ENCODE peak calls at places on chromosomes 12 and 14, in four cellular contexts. U is cardiac fibroblast, E is BJ, R is fibroblast of lung. K is an unnamed sample.

GRCh38 chr14:76901171-76902055 is 75.2 kb downstream of the LRRC74A start:
- DNase-seq in E (no peak), R (peak), U (no peak), K (peak)

GRCh38 chr12:14442221-14442881 is 76.9 kb downstream of the ATF7IP start:
- DNase-seq in R (no peak), E (no peak), U (peak), K (no peak)

GRCh38 chr14:55589171-55589570 is 9.2 kb downstream of the KTN1 start:
- DNase-seq in E (no peak), R (no peak), U (no peak), K (no peak)

GRCh38 chr12:46468159-46468558 is 95.6 kb upstream of the SLC38A2 start:
- DNase-seq in E (no peak), R (peak), U (peak), K (no peak)

GRCh38 chr12:51127050-51127729 is 43.8 kb upstream of the CSRNP2 start:
- DNase-seq in E (no peak), R (peak), U (peak), K (no peak)

GRCh38 chr12:123363385-123363742 is 1.3 kb downstream of the SBNO1 start:
- DNase-seq in E (no peak), R (no peak), U (no peak), K (no peak)

GRCh38 chr14:80587096-80587724 is 354.3 kb downstream of the CEP128 start:
- DNase-seq in R (peak), E (no peak), U (peak), K (no peak)

GRCh38 chr14:46063872-46064271 is 587.7 kb downstream of the RPL10L start:
- DNase-seq in U (no peak), E (no peak), R (no peak), K (no peak)

GRCh38 chr12:5710260-5710878 is 234.7 kb downstream of the ANO2 start:
- DNase-seq in U (no peak), E (no peak), R (no peak), K (no peak)

GRCh38 chr14:89165189-89165809 is 251.7 kb downstream of the FOXN3 start:
- DNase-seq in E (no peak), U (peak), R (no peak), K (no peak)

GRCh38 chr12:69495071-69495470 is 24.9 kb downstream of the FRS2 start:
- DNase-seq in R (no peak), U (no peak), E (no peak), K (no peak)

GRCh38 chr14:104724981-104725771 is 1.1 kb downstream of the ADSS1 start:
- DNase-seq in U (peak), E (no peak), R (no peak), K (no peak)

GRCh38 chr12:76037130-76038105 is 5.8 kb upstream of the PHLDA1 start:
- DNase-seq in U (peak), R (peak), E (no peak), K (peak)

GRCh38 chr14:54699735-54700134 is 132.8 kb downstream of the SAMD4A start:
- DNase-seq in E (no peak), U (no peak), R (no peak), K (no peak)

GRCh38 chr14:27845902-27846301 is 920.7 kb upstream of the FOXG1 start:
- DNase-seq in R (no peak), E (no peak), U (no peak), K (no peak)

GRCh38 chr12:96375173-96375572 is 25.1 kb downstream of the CDK17 start:
- DNase-seq in R (no peak), E (no peak), U (no peak), K (no peak)

GRCh38 chr14:95387826-95388445 is 68.2 kb upstream of the CLMN start:
- DNase-seq in R (no peak), U (no peak), E (no peak), K (no peak)

GRCh38 chr12:116236148-116236731 is 41.3 kb downstream of the MED13L start:
- DNase-seq in E (no peak), U (peak), R (peak), K (no peak)

GRCh38 chr14:55118761-55119160 is 10.3 kb upstream of the LGALS3 start:
- DNase-seq in E (no peak), U (no peak), R (no peak), K (no peak)

GRCh38 chr12:54193437-54193836 is 4.7 kb upstream of the SMUG1 start:
- DNase-seq in U (no peak), R (no peak), E (no peak), K (no peak)

GRCh38 chr14:64919618-64920017 is 5.4 kb downstream of the CHURC1 start:
- DNase-seq in E (no peak), R (no peak), U (peak), K (no peak)

GRCh38 chr12:73342733-73343132 is 1070.6 kb downstream of the TRHDE start:
- DNase-seq in E (no peak), R (no peak), U (no peak), K (no peak)

GRCh38 chr12:1907652-1908611 is 10.5 kb downstream of the CACNA2D4 start:
- DNase-seq in U (peak), R (no peak), E (no peak), K (no peak)

GRCh38 chr12:120132437-120132836 is 15.9 kb upstream of the RAB35 start:
- DNase-seq in E (no peak), U (no peak), R (no peak), K (no peak)
- H3K4me3 ChIP-seq in E (no peak), U (no peak), R (no peak), K (no peak)

DNA sequence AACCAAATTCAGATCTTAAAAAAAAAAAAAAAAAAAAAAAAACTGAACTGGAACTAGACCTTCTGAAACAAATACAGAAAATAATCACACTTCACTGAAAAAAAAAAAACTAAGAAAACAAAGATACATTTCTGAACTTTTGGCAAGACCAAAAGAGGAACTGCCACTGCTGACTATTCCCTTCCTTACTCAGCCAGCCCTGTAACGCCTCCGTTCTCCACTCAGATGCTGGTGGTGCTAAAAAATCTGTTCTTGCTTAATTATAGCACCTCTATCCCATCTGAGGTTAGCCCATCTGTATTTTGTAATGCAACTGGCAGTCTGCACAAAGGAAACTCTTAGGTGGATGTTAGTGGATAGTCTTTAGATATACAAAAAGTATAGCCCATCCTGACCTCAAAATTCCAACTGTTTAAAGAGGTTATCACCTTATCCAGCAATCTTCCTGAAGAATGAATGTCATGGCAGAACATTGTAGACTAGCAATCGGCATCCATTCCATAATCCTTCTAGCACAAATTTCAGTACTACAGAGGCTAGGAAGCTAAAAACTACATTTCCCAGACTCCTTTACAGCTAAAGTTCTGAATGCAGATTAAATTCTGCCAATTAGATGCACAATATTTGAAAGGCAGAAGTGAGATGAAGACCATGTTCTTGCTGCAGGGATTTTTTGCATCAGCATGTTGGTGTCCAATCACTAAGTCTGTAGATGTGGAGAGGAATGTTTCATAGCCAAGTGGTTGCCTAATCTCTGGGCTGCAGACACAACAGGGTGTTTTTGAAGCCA is 5.8 kb downstream of the MAP3K9 start:
- DNase-seq in U (no peak), E (no peak), R (no peak), K (no peak)
- TF ChIP-seq CTCF in U (no peak), E (no peak), R (no peak), K (no peak)

DNA sequence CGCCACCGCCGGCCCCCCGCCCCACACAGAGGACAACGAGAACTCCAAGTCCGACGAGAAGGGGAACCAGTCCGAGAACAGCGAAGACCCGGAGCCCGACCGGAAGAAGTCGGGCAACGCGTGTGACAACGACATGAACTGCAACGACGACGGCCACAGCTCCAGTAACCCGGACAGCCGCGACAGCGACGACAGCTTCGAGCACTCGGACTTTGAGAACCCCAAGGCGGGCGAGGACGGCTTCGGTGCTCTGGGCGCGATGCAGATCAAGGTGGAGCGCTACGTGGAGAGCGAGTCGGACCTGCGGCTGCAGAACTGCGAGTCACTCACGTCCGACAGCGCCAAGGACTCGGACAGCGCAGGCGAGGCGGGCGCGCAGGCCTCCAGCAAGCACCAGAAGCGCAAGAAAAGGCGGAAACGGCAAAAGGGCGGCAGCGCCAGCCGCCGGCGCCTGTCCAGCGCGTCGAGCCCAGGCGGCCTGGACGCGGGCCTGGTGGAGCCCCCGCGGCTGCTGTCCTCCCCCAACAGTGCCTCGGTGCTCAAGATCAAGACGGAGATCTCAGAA is 151.1 kb downstream of the EGLN3 start:
- DNase-seq in R (no peak), E (no peak), U (peak), K (no peak)
- H3K4me3 ChIP-seq in R (no peak), E (no peak), U (peak), K (no peak)

DNA sequence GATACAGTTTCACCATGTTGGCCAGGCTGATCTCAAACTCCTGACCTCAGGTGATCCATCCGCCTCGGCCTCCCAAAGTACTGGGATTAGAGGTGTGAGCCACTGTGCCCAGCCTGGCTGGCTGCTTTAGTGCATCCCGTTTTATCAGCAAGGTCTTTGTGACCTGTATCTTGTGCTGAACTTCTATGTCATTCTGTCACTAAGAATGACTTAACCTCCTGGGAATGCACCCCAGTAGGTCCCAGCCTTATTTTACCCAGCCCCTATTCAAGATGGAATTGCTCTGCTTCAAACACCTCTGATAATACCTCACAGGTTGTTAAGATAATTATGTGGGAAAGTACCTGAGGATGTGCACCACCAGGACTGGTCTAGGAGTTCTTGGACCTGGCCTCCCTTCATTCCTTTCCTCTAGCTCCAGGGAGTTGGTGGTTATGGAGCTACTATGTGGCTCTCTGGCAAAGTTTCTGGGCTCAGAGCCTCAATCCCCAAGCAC is 26.1 kb upstream of the JPH4 start:
- DNase-seq in R (no peak), U (no peak), E (no peak), K (no peak)
- TF ChIP-seq CTCF in R (no peak), U (no peak), E (no peak), K (no peak)

GRCh38 chr12:57834086-57834876 is 12.2 kb downstream of the CTDSP2 start:
- DNase-seq in E (no peak), R (no peak), U (no peak), K (no peak)
- H3K4me3 ChIP-seq in E (no peak), R (no peak), U (no peak), K (no peak)

GRCh38 chr12:130014485-130014807 is 110.6 kb upstream of the TMEM132D start:
- DNase-seq in U (no peak), E (no peak), R (no peak), K (no peak)

GRCh38 chr12:130016986-130017385 is 113.2 kb upstream of the TMEM132D start:
- DNase-seq in R (no peak), E (no peak), U (no peak), K (no peak)

GRCh38 chr12:130011611-130012385 is 108.0 kb upstream of the TMEM132D start:
- DNase-seq in E (no peak), U (no peak), R (no peak), K (no peak)

GRCh38 chr12:130016194-130016593 is 112.4 kb upstream of the TMEM132D start:
- DNase-seq in R (no peak), U (no peak), E (no peak), K (no peak)

GRCh38 chr12:130013771-130014484 is 110.1 kb upstream of the TMEM132D start:
- DNase-seq in R (peak), U (peak), E (no peak), K (no peak)
- TF ChIP-seq CTCF in R (peak), U (peak), E (peak), K (peak)

GRCh38 chr12:132827763-132828703 is 636 bp downstream of the GOLGA3 start:
- DNase-seq in R (peak), U (peak), E (peak), K (peak)

GRCh38 chr12:132831771-132832170 is 3.1 kb upstream of the GOLGA3 start:
- DNase-seq in R (no peak), E (no peak), U (no peak), K (no peak)

GRCh38 chr12:132825861-132826260 is 2.8 kb downstream of the GOLGA3 start:
- DNase-seq in U (no peak), E (no peak), R (no peak), K (no peak)

GRCh38 chr12:132825089-132825488 is 3.6 kb downstream of the GOLGA3 start:
- DNase-seq in R (no peak), E (no peak), U (no peak), K (no peak)

DNA sequence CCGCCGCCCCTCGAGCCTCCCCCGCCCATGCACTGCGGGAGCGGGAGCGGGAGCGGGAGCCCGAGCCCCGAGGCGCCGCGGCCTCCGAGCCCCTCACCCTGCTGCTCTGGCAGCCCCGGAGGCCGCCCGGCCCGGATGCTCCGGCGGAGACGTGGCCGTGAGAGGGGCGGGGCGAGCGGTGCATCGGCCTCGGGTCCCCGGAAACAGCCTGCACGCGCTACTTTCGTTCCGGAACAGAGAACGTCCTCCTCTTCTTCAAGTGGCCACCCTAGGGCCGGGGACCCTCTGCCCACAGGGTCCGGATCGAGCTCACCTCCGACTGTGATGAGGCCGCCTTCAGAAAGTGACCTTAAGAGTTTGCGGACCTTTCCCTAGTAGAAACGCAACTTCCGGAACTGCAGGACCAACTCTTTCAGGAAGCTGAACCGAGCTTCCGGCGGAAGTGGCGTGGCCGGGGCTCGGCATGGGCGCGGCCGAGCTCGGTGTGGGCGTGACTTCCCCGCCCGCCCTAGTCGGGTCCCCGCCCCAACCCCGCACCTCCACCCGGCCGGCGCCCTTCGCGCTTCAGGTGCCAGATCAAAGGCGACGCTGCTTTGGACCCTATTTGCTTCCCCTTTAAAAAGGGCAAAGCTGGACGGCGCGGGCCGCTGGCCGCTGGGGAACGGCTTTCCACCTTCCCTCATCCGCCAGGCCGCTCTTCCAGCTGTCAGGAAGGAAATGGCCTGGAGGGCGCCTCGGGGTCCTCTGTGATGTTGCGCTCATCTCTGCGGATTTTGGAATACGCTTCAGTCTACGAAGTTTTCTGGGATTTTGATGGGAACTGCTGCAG is at the start of gene GOLGA3:
- DNase-seq in E (peak), U (peak), R (peak), K (peak)
- H3K4me3 ChIP-seq in E (peak), U (peak), R (peak), K (peak)